ENCODE peak calls at places on chromosomes 2 and 18, in five cellular contexts. One of them, this sample, is unnamed.

GRCh38 chr2:240277073-240277806 is 136.8 kb upstream of the OTOS start:
- DNase-seq in activated T-cell treated with anti-CD3 and anti-CD28 coated beads for 24 hours: no peak
- DNase-seq in fibroblast of lung: peak
- DNase-seq in NCI-H1436 treated with DMSO at 0.1 percent for 48 hours: no peak
- DNase-seq in occipital lobe: no peak
- DNase-seq in this sample: peak

GRCh38 chr2:118893100-118893499 is 45.7 kb upstream of the EN1 start:
- DNase-seq in fibroblast of lung: no peak
- DNase-seq in NCI-H1436 treated with DMSO at 0.1 percent for 48 hours: no peak
- DNase-seq in activated T-cell treated with anti-CD3 and anti-CD28 coated beads for 24 hours: no peak
- DNase-seq in occipital lobe: no peak
- DNase-seq in this sample: no peak

GRCh38 chr2:129911363-129912065 is 68.0 kb upstream of the RAB6C start:
- DNase-seq in activated T-cell treated with anti-CD3 and anti-CD28 coated beads for 24 hours: no peak
- DNase-seq in fibroblast of lung: no peak
- DNase-seq in occipital lobe: no peak
- DNase-seq in NCI-H1436 treated with DMSO at 0.1 percent for 48 hours: no peak
- DNase-seq in this sample: no peak

GRCh38 chr2:178865121-178865520 is 57.9 kb upstream of the TTN start:
- DNase-seq in occipital lobe: no peak
- DNase-seq in activated T-cell treated with anti-CD3 and anti-CD28 coated beads for 24 hours: no peak
- DNase-seq in NCI-H1436 treated with DMSO at 0.1 percent for 48 hours: no peak
- DNase-seq in fibroblast of lung: peak
- DNase-seq in this sample: peak

GRCh38 chr2:187890690-187891089 is 336.5 kb upstream of the TFPI start:
- DNase-seq in occipital lobe: no peak
- DNase-seq in NCI-H1436 treated with DMSO at 0.1 percent for 48 hours: no peak
- DNase-seq in activated T-cell treated with anti-CD3 and anti-CD28 coated beads for 24 hours: no peak
- DNase-seq in fibroblast of lung: no peak
- DNase-seq in this sample: peak

GRCh38 chr2:201536046-201536445 is 84.5 kb downstream of the STRADB start:
- DNase-seq in NCI-H1436 treated with DMSO at 0.1 percent for 48 hours: no peak
- DNase-seq in fibroblast of lung: no peak
- DNase-seq in activated T-cell treated with anti-CD3 and anti-CD28 coated beads for 24 hours: no peak
- DNase-seq in occipital lobe: no peak
- DNase-seq in this sample: no peak

GRCh38 chr18:26546875-26547301 is 1.5 kb downstream of the KCTD1 start:
- DNase-seq in fibroblast of lung: peak
- DNase-seq in occipital lobe: no peak
- DNase-seq in activated T-cell treated with anti-CD3 and anti-CD28 coated beads for 24 hours: no peak
- DNase-seq in NCI-H1436 treated with DMSO at 0.1 percent for 48 hours: no peak
- DNase-seq in this sample: no peak

GRCh38 chr2:28821295-28821958 is 10.8 kb downstream of the SPDYA start:
- DNase-seq in fibroblast of lung: peak
- DNase-seq in NCI-H1436 treated with DMSO at 0.1 percent for 48 hours: no peak
- DNase-seq in occipital lobe: no peak
- DNase-seq in activated T-cell treated with anti-CD3 and anti-CD28 coated beads for 24 hours: peak
- DNase-seq in this sample: peak

GRCh38 chr18:40911582-40912254 is 1043.3 kb upstream of the PIK3C3 start:
- DNase-seq in NCI-H1436 treated with DMSO at 0.1 percent for 48 hours: no peak
- DNase-seq in occipital lobe: no peak
- DNase-seq in activated T-cell treated with anti-CD3 and anti-CD28 coated beads for 24 hours: no peak
- DNase-seq in fibroblast of lung: peak
- DNase-seq in this sample: peak

GRCh38 chr18:70469916-70470315 is 181.1 kb downstream of the SOCS6 start:
- DNase-seq in activated T-cell treated with anti-CD3 and anti-CD28 coated beads for 24 hours: no peak
- DNase-seq in fibroblast of lung: peak
- DNase-seq in occipital lobe: peak
- DNase-seq in NCI-H1436 treated with DMSO at 0.1 percent for 48 hours: no peak
- DNase-seq in this sample: no peak

GRCh38 chr18:62249478-62250097 is 62.5 kb downstream of the RELCH start:
- DNase-seq in NCI-H1436 treated with DMSO at 0.1 percent for 48 hours: no peak
- DNase-seq in activated T-cell treated with anti-CD3 and anti-CD28 coated beads for 24 hours: peak
- DNase-seq in occipital lobe: peak
- DNase-seq in fibroblast of lung: peak
- DNase-seq in this sample: peak